ENCODE peak calls at places on chromosomes 12 and 14, in four cellular contexts. D, O, B and R are unnamed samples.

GRCh38 chr12:105876426-105876927 is 262.3 kb downstream of the NUAK1 start:
- DNase-seq in D (no peak), O (no peak), B (no peak), R (no peak)

GRCh38 chr12:50314629-50315312 is 31.5 kb upstream of the LIMA1 start:
- DNase-seq in D (peak; percentile 80), B (no peak), O (no peak), R (peak; percentile 15)

GRCh38 chr12:109723311-109723791 is 9.7 kb downstream of the FAM222A start:
- DNase-seq in B (no peak), D (no peak), O (no peak), R (no peak)

GRCh38 chr12:49911213-49911605 is 7.5 kb upstream of the FAIM2 start:
- DNase-seq in D (no peak), O (no peak), B (no peak), R (no peak)

GRCh38 chr14:92460916-92461579 is 52.5 kb upstream of the RIN3 start:
- DNase-seq in D (peak; percentile 82), O (peak; percentile 61), B (peak; percentile 37), R (no peak)

GRCh38 chr12:42570076-42570475 is 19.5 kb downstream of the PRICKLE1 start:
- DNase-seq in D (no peak), O (no peak), B (no peak), R (no peak)

GRCh38 chr14:103517172-103517566 is 5.5 kb downstream of the CKB start:
- DNase-seq in O (no peak), D (no peak), B (no peak), R (no peak)

GRCh38 chr12:117040496-117040895 is 58.7 kb downstream of the TESC start:
- DNase-seq in B (no peak), O (no peak), D (no peak), R (no peak)

GRCh38 chr12:77190022-77190421 is 124.7 kb upstream of the E2F7 start:
- DNase-seq in O (no peak), B (no peak), D (peak; percentile 89), R (no peak)

GRCh38 chr12:65740873-65741600 is 83.2 kb upstream of the HMGA2 start:
- DNase-seq in D (peak; percentile 74), O (no peak), B (peak; percentile 96), R (no peak)

GRCh38 chr12:57657744-57658143 is 24.7 kb upstream of the B4GALNT1 start:
- DNase-seq in B (no peak), D (peak; percentile 5), O (no peak), R (no peak)

GRCh38 chr14:63454436-63454835 is 88.7 kb downstream of the PPP2R5E start:
- DNase-seq in D (no peak), B (no peak), O (no peak), R (no peak)
- H4K20me1 ChIP-seq in D (peaks cover 34% of the 10 kb centered on the region), B (no peaks in the 10 kb centered on the region), O (no peaks in the 10 kb centered on the region), R (peaks cover 32% of the 10 kb centered on the region)

DNA sequence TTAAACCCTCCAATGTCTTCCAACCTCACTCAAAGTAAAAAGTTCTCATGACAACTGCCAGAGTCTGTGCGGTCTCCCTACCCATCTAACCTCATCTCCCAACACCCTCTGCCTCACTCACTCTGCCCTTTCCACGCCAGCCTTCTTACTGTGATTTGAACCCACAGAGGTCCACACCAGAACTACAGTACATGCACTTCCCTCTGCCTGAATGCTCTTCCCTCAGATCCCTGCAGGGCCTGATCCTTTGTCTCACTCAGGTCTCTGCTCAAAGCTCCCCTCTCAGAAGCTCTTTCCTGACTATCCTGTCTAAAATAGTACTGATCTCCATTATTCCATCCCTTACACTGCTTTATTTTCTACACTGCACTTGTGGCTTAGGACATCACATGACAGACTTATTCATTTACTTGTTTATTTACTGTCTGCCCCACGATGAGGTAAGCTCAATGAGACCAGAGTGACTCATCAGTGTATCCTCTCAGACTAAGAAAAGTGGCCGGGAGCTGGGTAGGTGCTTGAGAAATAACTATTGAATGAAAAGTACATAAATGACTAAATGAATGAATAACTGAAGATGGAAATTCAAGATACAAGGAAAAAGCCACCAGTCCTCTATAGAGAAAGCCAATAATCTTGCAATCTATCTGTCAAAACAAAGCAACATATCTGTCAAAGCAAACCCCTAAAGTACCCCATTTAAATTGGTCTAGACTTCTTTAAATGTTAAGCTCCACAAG is 17.1 kb downstream of the POMT2 start:
- DNase-seq in O (no peak), D (peak; percentile 97), B (no peak), R (no peak)
- H3K9ac ChIP-seq in O (no peak overlapping the region), D (no peak overlapping the region), B (no peak overlapping the region), R (no peak overlapping the region)

GRCh38 chr12:53454710-53455109 is 2.8 kb downstream of the PCBP2 start:
- DNase-seq in B (no peak), O (no peak), D (no peak), R (no peak)

GRCh38 chr12:53451661-53452158 is at the start of gene PCBP2:
- DNase-seq in O (peak; percentile 96), B (peak; percentile 100), D (peak; percentile 100), R (peak; percentile 99)

GRCh38 chr12:53452159-53453077 is 516 bp downstream of the PCBP2 start:
- DNase-seq in O (no peak), B (peak; percentile 89), D (peak; percentile 85), R (peak; percentile 85)

GRCh38 chr12:53456654-53457366 is 4.9 kb downstream of the PCBP2 start:
- DNase-seq in D (no peak), B (no peak), O (no peak), R (no peak)

GRCh38 chr12:53453953-53454640 is 2.2 kb downstream of the PCBP2 start:
- DNase-seq in D (no peak), O (no peak), B (no peak), R (no peak)
- H4K20me1 ChIP-seq in D (peaks cover 69% of the 10 kb centered on the region), O (peaks cover 11% of the 10 kb centered on the region), B (no peaks in the 10 kb centered on the region), R (peaks cover 63% of the 10 kb centered on the region)

DNA sequence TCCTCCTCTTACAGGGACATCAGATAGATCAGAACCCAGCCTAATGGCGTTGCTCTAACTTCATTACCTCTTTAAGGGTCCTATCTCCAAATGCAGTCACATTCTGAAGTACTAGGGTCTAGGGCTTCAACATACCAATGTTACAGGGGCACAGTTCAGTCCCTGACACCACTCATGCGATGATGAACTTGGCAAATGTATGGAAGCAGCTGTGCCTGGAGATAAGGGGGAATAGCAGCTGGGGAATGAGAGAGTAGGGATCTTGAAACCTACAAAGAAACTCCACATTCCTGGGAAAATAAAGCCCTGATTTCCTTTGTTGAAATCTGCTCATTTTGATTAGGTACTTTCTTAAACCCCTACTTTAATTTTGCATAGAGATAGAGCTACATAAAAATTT is 20.5 kb upstream of the TMCC3 start:
- DNase-seq in O (no peak), D (no peak), B (no peak), R (no peak)
- H3K9ac ChIP-seq in O (no peak overlapping the region), D (no peak overlapping the region), B (no peak overlapping the region), R (no peak overlapping the region)

DNA sequence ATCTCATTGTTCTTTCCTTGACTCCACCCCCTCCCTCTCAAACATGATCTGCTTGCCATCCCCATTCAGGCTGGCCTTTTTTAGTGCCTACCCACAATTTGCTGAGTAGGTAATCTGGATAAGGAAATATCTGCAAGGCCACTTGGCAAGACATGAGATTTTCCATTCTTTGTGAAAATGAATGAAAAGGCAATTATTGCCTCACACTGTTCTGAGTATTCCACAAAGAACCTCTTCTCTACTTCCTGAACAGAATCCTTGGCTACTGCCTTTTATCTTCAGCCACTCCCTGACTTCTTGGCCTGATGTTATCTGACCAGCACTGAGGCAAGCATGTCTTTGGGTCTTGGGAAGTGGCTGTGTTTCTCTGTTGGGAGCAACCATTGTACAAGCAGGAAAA is 263.2 kb upstream of the ATP2B1 start:
- DNase-seq in B (no peak), D (no peak), O (no peak), R (no peak)
- H4K20me1 ChIP-seq in B (no peaks in the 10 kb centered on the region), D (no peaks in the 10 kb centered on the region), O (no peaks in the 10 kb centered on the region), R (no peaks in the 10 kb centered on the region)

GRCh38 chr12:85036736-85037135 is 585 bp downstream of the LRRIQ1 start:
- DNase-seq in B (no peak), O (no peak), D (no peak), R (no peak)
- H3K9ac ChIP-seq in B (no peak overlapping the region), O (no peak overlapping the region), D (no peak overlapping the region), R (no peak overlapping the region)

DNA sequence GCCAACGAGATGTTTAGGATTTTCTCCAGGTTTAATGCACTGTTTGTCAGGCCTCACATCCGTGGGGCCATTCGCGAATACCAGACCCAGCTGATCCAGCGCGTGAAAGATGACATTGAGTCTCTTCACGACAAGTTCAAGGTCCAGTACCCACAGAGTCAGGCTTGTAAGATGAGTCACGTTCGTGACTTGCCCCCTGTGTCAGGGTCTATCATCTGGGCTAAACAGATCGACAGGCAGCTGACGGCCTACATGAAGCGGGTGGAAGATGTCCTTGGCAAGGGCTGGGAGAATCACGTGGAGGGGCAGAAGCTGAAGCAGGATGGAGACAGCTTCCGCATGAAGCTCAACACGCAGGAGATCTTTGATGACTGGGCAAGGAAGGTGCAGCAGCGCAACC is 21.6 kb downstream of the DYNC1H1 start:
- DNase-seq in D (no peak), O (no peak), B (no peak), R (no peak)
- H4K20me1 ChIP-seq in D (peaks cover 26% of the 10 kb centered on the region), O (no peaks in the 10 kb centered on the region), B (no peaks in the 10 kb centered on the region), R (peaks cover 18% of the 10 kb centered on the region)